ENCODE peak calls at places on chromosomes 13 and 19, in five cellular contexts. O is AG10803, N is stomach, W is AG09319, Q is GM20000. D is an unnamed sample.

GRCh38 chr19:1575323-1576241 is 7.5 kb upstream of the MEX3D start:
- DNase-seq in O (no peak), N (no peak), W (no peak), Q (no peak), D (no peak)

GRCh38 chr13:92826197-92826596 is 400.4 kb upstream of the GPC6 start:
- DNase-seq in O (no peak), N (no peak), W (no peak), Q (no peak), D (no peak)

GRCh38 chr19:23382955-23383354 is 12.3 kb downstream of the ZNF91 start:
- DNase-seq in O (no peak), N (no peak), W (no peak), Q (no peak), D (no peak)

GRCh38 chr19:4413588-4413987 is 11.1 kb downstream of the CHAF1A start:
- DNase-seq in O (no peak), N (no peak), W (no peak), Q (no peak), D (no peak)

GRCh38 chr19:29515233-29515619 is 10.6 kb upstream of the VSTM2B start:
- DNase-seq in O (no peak), N (no peak), W (no peak), Q (no peak), D (no peak)

GRCh38 chr13:109862627-109863026 is 76.2 kb upstream of the IRS2 start:
- DNase-seq in O (no peak), N (no peak), W (no peak), Q (no peak), D (peak)

GRCh38 chr19:16688084-16688483 is 27.1 kb downstream of the TMEM38A start:
- DNase-seq in O (no peak), N (no peak), W (no peak), Q (no peak), D (no peak)

GRCh38 chr19:7870571-7871279 is 3.5 kb downstream of the PRR36 start:
- DNase-seq in O (no peak), N (peak), W (no peak), Q (peak), D (peak)

GRCh38 chr13:48223016-48223385 is 10.0 kb upstream of the ITM2B start:
- DNase-seq in O (no peak), N (no peak), W (no peak), Q (no peak), D (no peak)

GRCh38 chr19:35162471-35163326 is 8.2 kb downstream of the FXYD5 start:
- DNase-seq in O (peak), N (no peak), W (no peak), Q (no peak), D (peak)

DNA sequence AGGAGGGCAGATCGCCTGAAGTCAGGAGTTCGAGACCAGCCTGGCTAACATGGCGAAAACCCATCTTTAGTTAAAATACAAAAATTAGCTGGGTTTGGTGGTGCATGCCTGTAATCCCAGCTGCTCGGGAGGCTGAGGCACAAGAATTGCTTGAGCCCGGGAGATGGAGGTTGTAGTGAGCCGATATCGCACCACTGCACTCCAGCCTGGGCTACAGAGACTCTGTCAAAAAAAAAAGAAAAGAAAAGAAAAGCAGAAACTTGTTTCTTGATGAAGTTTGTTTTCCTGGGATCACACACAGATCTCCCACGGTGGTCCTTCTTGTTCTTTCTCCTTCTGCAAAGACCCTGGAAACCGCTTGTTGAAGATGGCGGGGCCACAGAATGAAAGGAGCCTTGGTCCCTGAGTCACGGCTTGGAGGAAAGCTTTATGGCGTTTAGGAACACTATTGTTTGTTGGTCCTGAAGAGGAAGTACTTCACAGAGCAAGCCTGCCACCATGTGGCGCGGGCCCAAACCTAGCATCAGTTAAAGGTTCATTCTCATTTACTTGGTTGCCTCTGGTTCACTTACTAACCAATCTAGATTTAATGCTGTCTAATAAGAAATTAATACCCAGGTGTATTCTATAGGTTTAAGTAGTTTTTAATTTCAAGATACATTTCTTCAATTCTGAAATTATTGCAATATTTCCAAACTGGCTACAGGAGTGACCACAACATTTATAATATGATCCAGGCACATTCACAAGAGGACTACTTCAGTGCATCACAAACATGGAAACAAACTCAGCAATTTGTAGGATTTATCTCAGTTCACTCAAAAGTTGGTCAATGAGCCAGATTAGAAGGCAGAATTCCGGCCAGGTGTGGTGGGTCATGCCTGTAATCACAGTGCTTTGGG is 21.3 kb upstream of the ARL11 start:
- DNase-seq in O (peak), N (peak), W (peak), Q (peak), D (peak)
- TF ChIP-seq CTCF in O (peak), N (no peak), W (peak), Q (peak), D (peak)

GRCh38 chr19:39412100-39412866 is at the start of gene PLEKHG2:
- DNase-seq in O (peak), N (peak), W (peak), Q (peak), D (peak)
- TF ChIP-seq CTCF in O (peak), N (no peak), W (peak), Q (peak), D (peak)

GRCh38 chr13:44738463-44738862 is 162.3 kb upstream of the TSC22D1 start:
- DNase-seq in O (no peak), N (no peak), W (no peak), Q (no peak), D (no peak)

GRCh38 chr13:44734204-44734707 is 158.1 kb upstream of the TSC22D1 start:
- DNase-seq in O (peak), N (peak), W (peak), Q (no peak), D (peak)

GRCh38 chr13:44735806-44736205 is 159.7 kb upstream of the TSC22D1 start:
- DNase-seq in O (no peak), N (peak), W (no peak), Q (no peak), D (no peak)

GRCh38 chr13:44739539-44739938 is 163.4 kb upstream of the TSC22D1 start:
- DNase-seq in O (peak), N (no peak), W (no peak), Q (no peak), D (no peak)

DNA sequence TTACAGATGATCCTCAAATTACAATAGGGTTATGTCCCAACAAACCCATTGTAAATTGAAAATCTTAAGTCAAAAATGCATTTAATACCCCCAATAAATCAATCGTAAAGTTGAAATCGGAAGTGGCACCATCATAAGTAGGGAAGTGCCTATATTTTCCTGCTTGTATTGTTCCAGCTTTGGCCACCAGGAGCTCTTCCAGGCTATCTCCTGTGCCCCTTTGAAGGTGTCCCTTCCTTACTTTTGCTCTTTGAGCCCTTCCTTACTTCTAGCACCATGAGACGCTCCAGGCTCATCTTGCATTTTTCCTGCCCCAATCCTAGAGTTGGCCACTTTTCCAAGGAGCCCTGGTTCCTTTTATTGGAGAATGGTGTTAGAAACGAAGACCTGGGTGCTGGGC is 163.0 kb upstream of the TSC22D1 start:
- DNase-seq in O (no peak), N (no peak), W (no peak), Q (no peak), D (no peak)
- TF ChIP-seq CTCF in O (peak), N (no peak), W (no peak), Q (no peak), D (no peak)

GRCh38 chr13:41649659-41650058 is 192.3 kb downstream of the RGCC start:
- DNase-seq in O (peak), N (no peak), W (no peak), Q (no peak), D (no peak)
- TF ChIP-seq CTCF in O (peak), N (no peak), W (peak), Q (no peak), D (peak)

GRCh38 chr19:18059902-18060301 is 26.8 kb downstream of the IL12RB1 start:
- DNase-seq in O (no peak), N (no peak), W (no peak), Q (no peak), D (no peak)

GRCh38 chr19:18060472-18060871 is 26.3 kb downstream of the IL12RB1 start:
- DNase-seq in O (no peak), N (no peak), W (no peak), Q (no peak), D (no peak)

GRCh38 chr19:18062043-18062442 is 24.7 kb downstream of the IL12RB1 start:
- DNase-seq in O (no peak), N (no peak), W (no peak), Q (no peak), D (no peak)

GRCh38 chr19:18065173-18065495 is 21.6 kb downstream of the IL12RB1 start:
- DNase-seq in O (no peak), N (no peak), W (no peak), Q (no peak), D (no peak)

GRCh38 chr19:18063463-18063862 is 23.3 kb downstream of the IL12RB1 start:
- DNase-seq in O (no peak), N (no peak), W (no peak), Q (no peak), D (no peak)
- TF ChIP-seq CTCF in O (peak), N (no peak), W (no peak), Q (no peak), D (no peak)

DNA sequence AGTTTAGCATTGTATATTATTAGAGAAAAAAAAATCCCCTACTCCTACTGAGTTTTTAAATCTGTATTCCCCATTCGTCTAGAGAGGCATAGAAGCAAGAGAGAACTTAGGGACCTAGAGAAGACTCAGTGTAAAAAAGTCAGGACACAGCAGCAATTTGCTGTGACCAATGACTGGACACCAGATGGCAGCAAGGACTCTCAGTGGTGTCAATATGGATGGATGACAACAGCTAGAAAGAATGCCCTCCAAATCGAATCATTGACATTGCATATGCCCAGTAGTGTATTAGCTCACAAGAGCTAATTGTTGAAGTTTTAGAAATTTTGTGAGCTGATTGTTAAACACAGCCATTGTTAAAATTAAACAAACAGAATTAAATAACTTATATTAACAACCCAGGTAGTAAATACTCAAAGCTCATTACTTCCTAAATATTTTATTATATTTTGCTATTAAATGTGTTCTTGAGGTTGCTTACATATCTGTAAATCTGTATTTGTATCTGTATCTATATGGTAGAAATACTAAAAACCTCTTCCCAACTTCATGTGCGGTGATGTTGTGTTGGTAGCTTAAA is 43.9 kb downstream of the SIAH3 start:
- DNase-seq in O (peak), N (peak), W (no peak), Q (peak), D (peak)
- TF ChIP-seq CTCF in O (peak), N (no peak), W (peak), Q (peak), D (peak)

DNA sequence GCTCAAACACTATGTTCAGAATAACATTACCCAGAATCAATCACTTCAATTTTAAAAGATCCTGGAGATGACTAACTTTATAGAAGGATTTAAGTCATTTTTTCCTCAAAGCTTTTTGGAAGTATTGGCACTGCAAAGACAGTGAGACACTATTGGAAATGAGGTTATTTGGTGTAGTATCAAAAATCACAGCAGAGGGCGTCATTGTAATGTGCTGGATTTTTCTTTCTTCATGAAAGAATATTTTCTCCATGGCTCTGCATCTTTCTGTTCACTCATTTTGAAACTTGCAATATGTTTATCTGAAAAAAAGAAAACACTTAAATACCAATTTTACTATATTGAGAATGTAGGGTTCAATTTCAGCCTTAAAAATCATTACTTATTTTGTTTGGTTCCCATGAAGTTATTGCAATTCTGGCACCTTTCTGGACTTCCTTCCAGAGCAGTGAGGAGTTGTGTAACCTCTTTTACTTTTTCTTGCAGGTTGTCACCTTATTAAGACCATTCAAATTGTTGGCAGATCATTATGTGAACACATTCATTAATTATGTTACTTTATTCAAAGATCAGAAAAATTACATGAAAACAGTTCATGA is 3.7 kb upstream of the CSNK1A1L start:
- DNase-seq in O (peak), N (no peak), W (no peak), Q (peak), D (peak)
- TF ChIP-seq CTCF in O (peak), N (no peak), W (peak), Q (no peak), D (peak)

GRCh38 chr13:20812890-20813289 is 39.1 kb upstream of the EEF1AKMT1 start:
- DNase-seq in O (no peak), N (no peak), W (no peak), Q (no peak), D (no peak)

GRCh38 chr13:20819715-20820114 is 46.0 kb upstream of the EEF1AKMT1 start:
- DNase-seq in O (no peak), N (no peak), W (no peak), Q (no peak), D (no peak)

GRCh38 chr13:20815469-20815868 is 41.7 kb upstream of the EEF1AKMT1 start:
- DNase-seq in O (no peak), N (no peak), W (no peak), Q (no peak), D (no peak)

GRCh38 chr13:20810808-20811207 is 37.0 kb upstream of the EEF1AKMT1 start:
- DNase-seq in O (no peak), N (no peak), W (no peak), Q (no peak), D (no peak)

GRCh38 chr13:20814224-20814910 is 40.6 kb upstream of the EEF1AKMT1 start:
- DNase-seq in O (peak), N (peak), W (peak), Q (no peak), D (peak)
- TF ChIP-seq CTCF in O (no peak), N (no peak), W (no peak), Q (no peak), D (no peak)

GRCh38 chr13:26653842-26654241 is 96.4 kb downstream of the WASF3 start:
- DNase-seq in O (no peak), N (no peak), W (no peak), Q (no peak), D (no peak)

GRCh38 chr13:26658491-26658890 is 101.0 kb downstream of the WASF3 start:
- DNase-seq in O (no peak), N (no peak), W (no peak), Q (no peak), D (no peak)

GRCh38 chr13:26658972-26659371 is 101.5 kb downstream of the WASF3 start:
- DNase-seq in O (no peak), N (no peak), W (no peak), Q (no peak), D (no peak)

GRCh38 chr13:26660185-26660584 is 100.4 kb downstream of the GPR12 start:
- DNase-seq in O (no peak), N (no peak), W (no peak), Q (no peak), D (no peak)

GRCh38 chr13:26656919-26657318 is 99.4 kb downstream of the WASF3 start:
- DNase-seq in O (peak), N (no peak), W (peak), Q (no peak), D (peak)
- TF ChIP-seq CTCF in O (peak), N (no peak), W (peak), Q (no peak), D (peak)